ENCODE peak calls at places on chromosome 7, in four cellular contexts. T is Calu3; S is activated CD4-positive, alpha-beta T cell treated with anti-CD3 and anti-CD28 coated beads, Interleukin-2, amount 10 ng/mL, durations not matched to agents 24 days and 14 days; I is T1000. L is an unnamed sample.

GRCh38 chr7:79090543-79090942 is 362.9 kb downstream of the MAGI2 start:
- DNase-seq in T (no peak), S (no peak), I (no peak), L (no peak)

GRCh38 chr7:111089822-111090426 is 1.0 kb upstream of the LRRN3 start:
- DNase-seq in T (no peak), S (no peak), I (no peak), L (no peak)

GRCh38 chr7:142542938-142543337 is 206.3 kb upstream of the PRSS1 start:
- DNase-seq in T (no peak), S (peak), I (no peak), L (no peak)

GRCh38 chr7:42932861-42933591 is 850 bp downstream of the MRPL32 start:
- DNase-seq in T (no peak), S (peak), I (no peak), L (no peak)

GRCh38 chr7:21099955-21100354 is 313.3 kb upstream of the SP8 start:
- DNase-seq in T (no peak), S (no peak), I (no peak), L (no peak)

GRCh38 chr7:11742496-11742895 is 89.5 kb downstream of the THSD7A start:
- DNase-seq in T (no peak), S (no peak), I (no peak), L (no peak)

GRCh38 chr7:48140001-48140681 is 31.1 kb upstream of the ABCA13 start:
- DNase-seq in T (peak), S (no peak), I (peak), L (no peak)

GRCh38 chr7:56199639-56200038 is 83.4 kb upstream of the NUPR2 start:
- DNase-seq in T (no peak), S (no peak), I (no peak), L (no peak)

GRCh38 chr7:102891693-102892261 is 21.0 kb upstream of the LRRC17 start:
- DNase-seq in T (no peak), S (no peak), I (no peak), L (no peak)

GRCh38 chr7:68425377-68425776 is 1172.9 kb upstream of the AUTS2 start:
- DNase-seq in T (no peak), S (no peak), I (no peak), L (no peak)

GRCh38 chr7:927031-927671 is 27.3 kb downstream of the ADAP1 start:
- DNase-seq in T (peak), S (no peak), I (no peak), L (no peak)

GRCh38 chr7:5776894-5777645 is 4.4 kb downstream of the RNF216 start:
- DNase-seq in T (no peak), S (peak), I (no peak), L (no peak)

GRCh38 chr7:266851-267840 is 22.8 kb upstream of the FOXL3 start:
- DNase-seq in T (peak), S (no peak), I (no peak), L (no peak)

GRCh38 chr7:70719120-70719519 is 412.8 kb upstream of the GALNT17 start:
- DNase-seq in T (no peak), S (no peak), I (no peak), L (no peak)

GRCh38 chr7:2641406-2642393 is 9.9 kb downstream of the TTYH3 start:
- DNase-seq in T (no peak), S (no peak), I (no peak), L (no peak)

GRCh38 chr7:16889851-16890443 is 8.2 kb upstream of the AGR3 start:
- DNase-seq in T (no peak), S (no peak), I (no peak), L (no peak)

GRCh38 chr7:95199779-95200558 is 124.4 kb downstream of the PON1 start:
- DNase-seq in T (peak), S (no peak), I (no peak), L (no peak)

GRCh38 chr7:116552616-116553015 is 27.8 kb downstream of the CAV1 start:
- DNase-seq in T (no peak), S (peak), I (no peak), L (no peak)

GRCh38 chr7:105910172-105910571 is 33.8 kb upstream of the ATXN7L1 start:
- DNase-seq in T (no peak), S (no peak), I (no peak), L (no peak)

GRCh38 chr7:100803398-100804161 is 23.7 kb downstream of the EPHB4 start:
- DNase-seq in T (peak), S (peak), I (peak), L (no peak)

GRCh38 chr7:32905175-32905662 is 13.7 kb upstream of the KBTBD2 start:
- DNase-seq in T (peak), S (peak), I (peak), L (peak)

GRCh38 chr7:46945328-46945727 is 636.6 kb downstream of the TNS3 start:
- DNase-seq in T (no peak), S (no peak), I (no peak), L (no peak)

GRCh38 chr7:55250313-55250712 is 114.8 kb upstream of the LANCL2 start:
- DNase-seq in T (peak), S (no peak), I (no peak), L (no peak)

GRCh38 chr7:138755831-138756590 is 41.8 kb upstream of the TMEM213 start:
- DNase-seq in T (peak), S (no peak), I (no peak), L (no peak)

GRCh38 chr7:152402384-152403250 is 33.2 kb downstream of the KMT2C start:
- DNase-seq in T (no peak), S (no peak), I (no peak), L (no peak)

GRCh38 chr7:30989824-30990140 is 26.0 kb downstream of the GHRHR start:
- DNase-seq in T (no peak), S (no peak), I (no peak), L (no peak)

GRCh38 chr7:149497467-149498261 is at the start of gene ZNF746:
- DNase-seq in T (peak), S (peak), I (peak), L (peak)

GRCh38 chr7:42739591-42739990 is 172.3 kb downstream of the C7orf25 start:
- DNase-seq in T (no peak), S (no peak), I (no peak), L (no peak)